ENCODE peak calls at places on chromosomes 4 and X, in six cellular contexts. W, Z, I, G, D and X are unnamed samples.

GRCh38 chr4:83114576-83114975 is at the start of gene PLAC8:
- DNase-seq in Z (no peak), W (peak), G (no peak), D (no peak), I (peak), X (peak)

GRCh38 chr4:85520765-85521749 is 46.1 kb downstream of the ARHGAP24 start:
- DNase-seq in D (no peak), Z (no peak), I (no peak), W (no peak), G (no peak), X (no peak)

GRCh38 chr4:181138116-181138515 is 1105.1 kb upstream of the TENM3 start:
- DNase-seq in Z (no peak), G (no peak), W (no peak), I (no peak), D (no peak), X (no peak)

GRCh38 chr4:164381859-164382258 is 372.1 kb upstream of the SMIM31 start:
- DNase-seq in W (no peak), I (no peak), D (no peak), Z (no peak), G (no peak), X (no peak)

GRCh38 chrX:24607616-24608015 is 39.5 kb downstream of the PCYT1B start:
- DNase-seq in D (no peak), G (no peak), I (no peak), Z (no peak), W (no peak), X (no peak)

GRCh38 chr4:139815646-139816601 is 150.3 kb downstream of the MGST2 start:
- DNase-seq in D (peak), W (no peak), Z (no peak), I (no peak), G (peak), X (peak)

GRCh38 chrX:106726485-106727437 is at the start of gene RNF128:
- DNase-seq in W (peak), Z (peak), I (no peak), D (no peak), G (no peak), X (peak)

GRCh38 chr4:168710353-168710946 is 213.6 kb downstream of the PALLD start:
- DNase-seq in G (peak), Z (peak), W (peak), I (no peak), D (no peak), X (peak)

GRCh38 chr4:141435446-141436225 is 200.7 kb upstream of the IL15 start:
- DNase-seq in W (no peak), Z (no peak), I (no peak), D (no peak), G (no peak), X (no peak)

GRCh38 chr4:96354036-96354712 is 514.3 kb downstream of the PDHA2 start:
- DNase-seq in I (no peak), D (no peak), G (no peak), Z (no peak), W (no peak), X (no peak)

GRCh38 chr4:168183717-168184571 is 91.6 kb downstream of the ANXA10 start:
- DNase-seq in W (no peak), Z (peak), D (no peak), G (no peak), I (peak), X (no peak)

GRCh38 chr4:173763374-173763773 is 233.3 kb upstream of the HAND2 start:
- DNase-seq in W (no peak), Z (no peak), I (no peak), G (no peak), D (no peak), X (no peak)

GRCh38 chr4:63296773-63297172 is 1112.5 kb downstream of the TECRL start:
- DNase-seq in W (no peak), D (no peak), Z (no peak), G (no peak), I (no peak), X (no peak)

GRCh38 chr4:20612313-20612712 is 87.9 kb upstream of the PACRGL start:
- DNase-seq in G (no peak), D (no peak), Z (no peak), W (no peak), I (no peak), X (no peak)

GRCh38 chr4:177077572-177077971 is 232.1 kb upstream of the NEIL3 start:
- DNase-seq in I (no peak), W (no peak), D (no peak), G (no peak), Z (no peak), X (no peak)

GRCh38 chr4:72295966-72296557 is 264.3 kb downstream of the NPFFR2 start:
- DNase-seq in D (no peak), W (no peak), G (no peak), I (no peak), Z (peak), X (no peak)

GRCh38 chr4:168421671-168422070 is 58.6 kb downstream of the DDX60L start:
- DNase-seq in D (no peak), G (no peak), W (peak), Z (no peak), I (no peak), X (no peak)

GRCh38 chrX:12360389-12360788 is 222.1 kb downstream of the FRMPD4 start:
- DNase-seq in W (no peak), I (no peak), G (no peak), D (no peak), Z (peak), X (no peak)

GRCh38 chr4:52670739-52671138 is 11.6 kb upstream of the USP46 start:
- DNase-seq in D (no peak), I (no peak), W (no peak), Z (no peak), G (no peak), X (no peak)

GRCh38 chrX:56792270-56793111 is 63.4 kb downstream of the NBDY start:
- DNase-seq in G (no peak), I (no peak), Z (no peak), D (peak), W (peak), X (no peak)

GRCh38 chrX:9530848-9531274 is 66.0 kb downstream of the TBL1X start:
- DNase-seq in W (peak), G (peak), D (peak), Z (peak), I (no peak), X (peak)

GRCh38 chr4:5676763-5677162 is 31.6 kb downstream of the EVC2 start:
- DNase-seq in G (no peak), Z (no peak), D (no peak), W (no peak), I (no peak), X (no peak)

GRCh38 chrX:49695276-49696180 is at the start of gene PAGE1:
- DNase-seq in Z (no peak), D (no peak), I (no peak), W (no peak), G (no peak), X (no peak)

GRCh38 chrX:51215266-51215665 is 117.4 kb upstream of the NUDT10 start:
- DNase-seq in I (no peak), G (no peak), Z (no peak), D (no peak), W (no peak), X (no peak)

GRCh38 chr4:70818921-70819320 is 20.8 kb downstream of the GRSF1 start:
- DNase-seq in G (no peak), W (no peak), D (no peak), Z (no peak), I (no peak), X (no peak)

GRCh38 chr4:5378002-5378401 is 326.7 kb downstream of the STK32B start:
- DNase-seq in D (no peak), I (no peak), W (no peak), Z (no peak), G (peak), X (no peak)

GRCh38 chr4:36363024-36363423 is 81.6 kb downstream of the DTHD1 start:
- DNase-seq in W (no peak), G (no peak), Z (no peak), I (no peak), D (no peak), X (no peak)

GRCh38 chr4:37715889-37716402 is 29.8 kb upstream of the RELL1 start:
- DNase-seq in I (peak), Z (no peak), W (no peak), D (no peak), G (no peak), X (peak)

GRCh38 chrX:56978172-56978571 is 17.2 kb downstream of the SPIN3 start:
- DNase-seq in W (no peak), I (peak), G (peak), Z (peak), D (no peak), X (peak)

GRCh38 chr4:123587983-123588494 is 191.4 kb downstream of the SPRY1 start:
- DNase-seq in D (peak), Z (peak), I (no peak), G (no peak), W (peak), X (peak)

GRCh38 chrX:9420513-9420912 is 44.3 kb upstream of the TBL1X start:
- DNase-seq in G (no peak), W (no peak), I (no peak), Z (no peak), D (no peak), X (no peak)

GRCh38 chr4:117575850-117576249 is 458.4 kb upstream of the NDST3 start:
- DNase-seq in Z (no peak), I (no peak), W (no peak), D (no peak), G (no peak), X (no peak)

GRCh38 chr4:15457401-15458201 is 12.1 kb upstream of the CC2D2A start:
- DNase-seq in G (no peak), D (no peak), W (no peak), I (peak), Z (no peak), X (no peak)

GRCh38 chr4:119068529-119068962 is 67.1 kb upstream of the MYOZ2 start:
- DNase-seq in W (no peak), G (no peak), Z (no peak), I (no peak), D (no peak), X (no peak)

GRCh38 chr4:137597751-137598493 is 65.6 kb upstream of the PCDH18 start:
- DNase-seq in D (no peak), G (no peak), W (no peak), Z (no peak), I (no peak), X (no peak)

GRCh38 chr4:137602401-137602800 is 70.1 kb upstream of the PCDH18 start:
- DNase-seq in I (no peak), G (no peak), Z (no peak), D (no peak), W (no peak), X (no peak)

GRCh38 chr4:137601924-137602323 is 69.6 kb upstream of the PCDH18 start:
- DNase-seq in G (no peak), D (no peak), W (no peak), I (no peak), Z (no peak), X (no peak)

DNA sequence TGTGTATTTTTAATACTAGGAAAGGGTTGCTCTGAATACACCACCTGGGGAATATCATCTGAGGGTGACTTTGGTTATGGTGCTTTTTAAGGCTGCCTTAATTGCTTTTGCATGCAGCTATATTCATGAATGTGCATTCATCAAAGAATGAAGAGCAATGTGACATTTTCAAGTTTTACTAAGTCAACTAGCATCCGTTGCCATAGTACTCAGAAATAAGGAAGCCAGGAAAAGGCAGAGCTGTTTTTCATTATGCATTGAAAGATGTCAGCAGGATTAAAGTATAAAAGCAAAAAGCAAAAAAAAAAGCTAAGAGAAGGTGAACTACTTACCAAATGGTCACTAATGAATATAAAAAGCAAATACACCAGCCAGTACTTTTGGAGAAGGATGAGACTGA is 67.5 kb upstream of the PCDH18 start:
- DNase-seq in D (no peak), G (no peak), W (no peak), Z (no peak), I (no peak), X (no peak)
- TF ChIP-seq EP300 in D (no peak), G (no peak), W (no peak), Z (no peak), I (no peak), X (no peak)

DNA sequence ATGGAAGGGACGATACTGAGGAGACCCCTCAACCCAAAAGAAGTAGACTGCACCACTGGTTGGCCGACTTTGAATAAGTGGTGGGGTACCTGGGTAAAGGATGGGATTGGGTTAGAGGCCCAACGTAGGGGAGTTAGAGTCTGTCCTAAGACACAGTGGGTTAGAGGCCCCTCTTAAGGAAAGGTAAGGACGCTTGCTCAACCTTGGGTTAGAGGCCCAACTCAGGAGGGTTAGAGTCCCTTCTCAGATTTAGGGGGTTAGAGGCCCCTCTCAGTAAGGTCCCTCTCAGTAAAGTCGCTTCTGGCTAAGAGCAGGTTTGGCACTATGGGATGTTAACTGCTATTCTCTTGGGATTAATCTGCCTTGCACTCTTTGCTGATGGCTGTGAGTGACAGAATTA is 81.3 kb downstream of the ACOX3 start:
- DNase-seq in G (no peak), W (no peak), Z (no peak), D (no peak), I (no peak), X (no peak)
- TF ChIP-seq EP300 in G (no peak), W (no peak), Z (no peak), D (no peak), I (no peak), X (no peak)

GRCh38 chr4:76984127-76984526 is 34.6 kb downstream of the SEPTIN11 start:
- DNase-seq in G (no peak), Z (no peak), I (peak), D (peak), W (no peak), X (no peak)
- TF ChIP-seq EP300 in G (no peak), Z (no peak), I (no peak), D (no peak), W (no peak), X (no peak)

GRCh38 chr4:107283587-107284559 is 247.8 kb upstream of the DKK2 start:
- DNase-seq in Z (no peak), I (no peak), D (no peak), W (no peak), G (peak), X (no peak)
- TF ChIP-seq EP300 in Z (no peak), I (no peak), D (no peak), W (no peak), G (no peak), X (no peak)

DNA sequence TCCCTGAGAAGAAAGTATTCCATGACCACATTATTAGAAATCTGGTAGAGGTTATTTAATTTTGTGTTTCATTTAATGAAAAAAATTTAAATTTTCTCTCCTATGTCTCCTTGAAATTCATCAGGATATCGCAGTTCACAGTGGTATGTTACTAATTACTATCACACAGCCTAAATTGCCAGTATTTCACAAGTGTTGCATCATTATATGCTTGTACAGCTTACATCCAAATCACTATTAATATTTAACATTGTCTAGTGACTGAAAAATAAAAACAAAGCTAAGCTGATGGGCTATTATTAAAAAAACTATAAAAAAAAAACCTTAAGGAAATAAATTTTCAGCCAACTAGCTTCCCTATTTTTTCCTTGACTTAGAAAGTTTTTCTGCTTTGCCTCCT is 227.6 kb downstream of the NAF1 start:
- DNase-seq in Z (no peak), D (no peak), W (no peak), G (no peak), I (no peak), X (no peak)
- TF ChIP-seq EP300 in Z (no peak), D (no peak), W (no peak), G (no peak), I (no peak), X (no peak)

DNA sequence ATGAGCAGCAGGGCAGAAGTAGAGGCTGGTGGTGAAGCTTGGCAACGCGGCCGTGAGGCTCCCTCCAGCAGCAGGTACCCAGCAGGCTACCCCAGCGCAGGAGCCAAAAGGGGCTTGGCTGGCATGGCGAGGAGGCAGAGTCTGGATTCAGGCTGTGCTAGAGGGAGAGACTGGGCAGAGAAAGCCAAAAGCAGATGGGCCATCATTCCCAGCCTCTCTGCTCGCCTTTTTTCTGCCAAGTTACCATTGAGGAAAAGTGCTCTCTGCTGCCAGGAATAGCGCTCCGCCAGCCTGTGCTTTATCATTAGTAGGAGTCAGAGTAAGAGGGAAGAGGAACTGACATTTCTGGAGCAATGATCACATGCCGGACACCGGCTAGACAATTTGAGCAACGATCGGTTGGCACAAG is 28.6 kb upstream of the MAP3K15 start:
- DNase-seq in W (no peak), Z (no peak), D (no peak), G (no peak), I (no peak), X (no peak)
- TF ChIP-seq EP300 in W (no peak), Z (no peak), D (no peak), G (no peak), I (no peak), X (no peak)

GRCh38 chr4:137738377-137738990 is 206.2 kb upstream of the PCDH18 start:
- DNase-seq in W (no peak), I (no peak), Z (no peak), G (no peak), D (no peak), X (no peak)
- TF ChIP-seq EP300 in W (no peak), I (no peak), Z (no peak), G (no peak), D (no peak), X (no peak)